ENCODE peak calls at places on chromosomes 3 and 15, in four cellular contexts. One of them, this sample, is unnamed.
A peak's percentile ranks its signal among the peaks of the same experiment; 100 is the strongest.

GRCh38 chr3:158696618-158697017 is 24.2 kb upstream of the LXN start:
- DNase-seq in IMR-90: peak; percentile 71
- DNase-seq in K562: no peak
- DNase-seq in H1: no peak
- DNase-seq in this sample: no peak

GRCh38 chr15:59283717-59284336 is 77.2 kb downstream of the LDHAL6B start:
- DNase-seq in H1: peak; percentile 49
- DNase-seq in IMR-90: no peak
- DNase-seq in K562: no peak
- DNase-seq in this sample: no peak

GRCh38 chr3:67048716-67049076 is 50.6 kb downstream of the KBTBD8 start:
- DNase-seq in IMR-90: no peak
- DNase-seq in K562: no peak
- DNase-seq in H1: no peak
- DNase-seq in this sample: peak; percentile 35

GRCh38 chr15:31248263-31248662 is 78.4 kb upstream of the KLF13 start:
- DNase-seq in K562: no peak
- DNase-seq in H1: no peak
- DNase-seq in IMR-90: no peak
- DNase-seq in this sample: no peak

GRCh38 chr15:44811347-44811746 is 75.0 kb downstream of the TRIM69 start:
- DNase-seq in IMR-90: no peak
- DNase-seq in H1: no peak
- DNase-seq in K562: peak; percentile 44
- DNase-seq in this sample: no peak

GRCh38 chr3:32226875-32227500 is 11.5 kb upstream of the CMTM8 start:
- DNase-seq in H1: no peak
- DNase-seq in K562: no peak
- DNase-seq in IMR-90: peak; percentile 30
- DNase-seq in this sample: no peak

GRCh38 chr3:29466442-29466841 is 185.6 kb downstream of the RBMS3 start:
- DNase-seq in K562: no peak
- DNase-seq in IMR-90: no peak
- DNase-seq in H1: no peak
- DNase-seq in this sample: no peak

GRCh38 chr3:60384352-60384751 is 866.9 kb downstream of the FHIT start:
- DNase-seq in H1: no peak
- DNase-seq in K562: no peak
- DNase-seq in IMR-90: peak; percentile 46
- DNase-seq in this sample: no peak

GRCh38 chr3:45137656-45138181 is 8.5 kb downstream of the CDCP1 start:
- DNase-seq in IMR-90: no peak
- DNase-seq in H1: no peak
- DNase-seq in K562: peak; percentile 93
- DNase-seq in this sample: no peak

GRCh38 chr15:17026633-17027032 is 3515.0 kb downstream of the GOLGA6L6 start:
- DNase-seq in K562: no peak
- DNase-seq in H1: no peak
- DNase-seq in IMR-90: no peak
- DNase-seq in this sample: no peak

GRCh38 chr3:189262746-189263145 is 91.0 kb downstream of the TPRG1 start:
- DNase-seq in IMR-90: no peak
- DNase-seq in K562: no peak
- DNase-seq in H1: no peak
- DNase-seq in this sample: no peak

GRCh38 chr3:11060500-11061251 is 68.1 kb downstream of the SLC6A1 start:
- DNase-seq in IMR-90: peak; percentile 50
- DNase-seq in H1: no peak
- DNase-seq in K562: peak; percentile 53
- DNase-seq in this sample: no peak

GRCh38 chr3:32392530-32393302 is 1.1 kb downstream of the CMTM7 start:
- DNase-seq in K562: no peak
- DNase-seq in IMR-90: peak; percentile 77
- DNase-seq in H1: no peak
- DNase-seq in this sample: no peak

GRCh38 chr3:132870596-132870995 is 148.4 kb upstream of the NPHP3 start:
- DNase-seq in H1: no peak
- DNase-seq in K562: no peak
- DNase-seq in IMR-90: no peak
- DNase-seq in this sample: no peak

GRCh38 chr15:31487811-31488436 is 161.3 kb downstream of the KLF13 start:
- DNase-seq in H1: no peak
- DNase-seq in IMR-90: peak; percentile 43
- DNase-seq in K562: no peak
- DNase-seq in this sample: peak; percentile 61

GRCh38 chr3:151724846-151725562 is 8.7 kb upstream of the AADACL2 start:
- DNase-seq in H1: no peak
- DNase-seq in K562: no peak
- DNase-seq in IMR-90: peak; percentile 42
- DNase-seq in this sample: no peak

GRCh38 chr3:153129426-153129825 is 32.6 kb upstream of the RAP2B start:
- DNase-seq in H1: no peak
- DNase-seq in K562: no peak
- DNase-seq in IMR-90: no peak
- DNase-seq in this sample: no peak

GRCh38 chr3:135891121-135891520 is 74.4 kb upstream of the PPP2R3A start:
- DNase-seq in K562: no peak
- DNase-seq in IMR-90: no peak
- DNase-seq in H1: no peak
- DNase-seq in this sample: no peak

GRCh38 chr3:64295594-64295993 is 70.3 kb upstream of the PRICKLE2 start:
- DNase-seq in IMR-90: peak; percentile 94
- DNase-seq in K562: no peak
- DNase-seq in H1: no peak
- DNase-seq in this sample: no peak

GRCh38 chr3:25843332-25843731 is 53.4 kb downstream of the OXSM start:
- DNase-seq in IMR-90: peak; percentile 25
- DNase-seq in H1: no peak
- DNase-seq in K562: no peak
- DNase-seq in this sample: no peak

GRCh38 chr15:57890351-57890750 is 175.2 kb downstream of the ALDH1A2 start:
- DNase-seq in IMR-90: peak; percentile 35
- DNase-seq in H1: no peak
- DNase-seq in K562: no peak
- DNase-seq in this sample: no peak

GRCh38 chr3:51621091-51621892 is 49.8 kb upstream of the TEX264 start:
- DNase-seq in IMR-90: peak; percentile 18
- DNase-seq in K562: no peak
- DNase-seq in H1: no peak
- DNase-seq in this sample: no peak

GRCh38 chr15:32936283-32936918 is 218.6 kb downstream of the GREM1 start:
- DNase-seq in H1: no peak
- DNase-seq in K562: peak; percentile 9
- DNase-seq in IMR-90: peak; percentile 37
- DNase-seq in this sample: no peak

GRCh38 chr15:57570994-57571393 is 20.7 kb upstream of the MYZAP start:
- DNase-seq in K562: no peak
- DNase-seq in H1: no peak
- DNase-seq in IMR-90: peak; percentile 21
- DNase-seq in this sample: no peak

GRCh38 chr3:24101676-24102168 is 156.6 kb downstream of the NR1D2 start:
- DNase-seq in H1: no peak
- DNase-seq in IMR-90: no peak
- DNase-seq in K562: no peak
- DNase-seq in this sample: no peak

GRCh38 chr3:89266074-89266473 is 158.7 kb downstream of the EPHA3 start:
- DNase-seq in IMR-90: no peak
- DNase-seq in H1: no peak
- DNase-seq in K562: no peak
- DNase-seq in this sample: no peak

GRCh38 chr15:35174948-35175347 is 89.9 kb upstream of the NANOGP8 start:
- DNase-seq in IMR-90: no peak
- DNase-seq in H1: no peak
- DNase-seq in K562: no peak
- DNase-seq in this sample: no peak
- H3K27me3 ChIP-seq in IMR-90: no peaks in the 10 kb centered on the region
- H3K27me3 ChIP-seq in H1: no peaks in the 10 kb centered on the region
- H3K27me3 ChIP-seq in K562: no peaks in the 10 kb centered on the region
- H3K27me3 ChIP-seq in this sample: no peaks in the 10 kb centered on the region

GRCh38 chr15:70014860-70015490 is 82.7 kb downstream of the TLE3 start:
- DNase-seq in IMR-90: no peak
- DNase-seq in K562: no peak
- DNase-seq in H1: peak; percentile 51
- DNase-seq in this sample: peak; percentile 93
- TF ChIP-seq CHD1 in IMR-90: no peak
- TF ChIP-seq CHD1 in K562: no peak
- TF ChIP-seq CHD1 in H1: no peak
- TF ChIP-seq CHD1 in this sample: no peak

DNA sequence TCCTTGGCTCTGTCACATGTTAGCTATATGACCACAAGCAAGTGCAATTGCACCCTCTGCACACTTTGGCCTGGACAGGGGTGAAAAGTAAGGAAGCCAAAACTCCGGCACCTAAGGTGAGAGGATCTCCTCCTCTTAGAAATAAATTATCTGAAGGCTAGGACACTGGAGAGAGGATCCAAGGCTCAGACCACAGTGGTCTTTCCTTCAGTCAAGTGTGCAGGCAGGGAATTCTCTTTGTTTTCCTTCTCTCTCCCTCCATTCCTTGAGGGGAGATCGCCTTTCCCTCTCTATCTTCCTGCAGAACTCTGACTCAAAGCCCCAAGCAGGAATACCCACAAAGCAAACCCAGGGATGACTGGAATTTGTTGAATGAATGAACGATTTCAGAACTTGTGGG is 3.1 kb upstream of the MEGF11 start:
- DNase-seq in H1: no peak
- DNase-seq in IMR-90: no peak
- DNase-seq in K562: no peak
- DNase-seq in this sample: no peak
- H3K27me3 ChIP-seq in H1: peaks cover 47% of the 10 kb centered on the region
- H3K27me3 ChIP-seq in IMR-90: peaks cover 75% of the 10 kb centered on the region
- H3K27me3 ChIP-seq in K562: peaks cover 62% of the 10 kb centered on the region
- H3K27me3 ChIP-seq in this sample: peaks cover 31% of the 10 kb centered on the region

DNA sequence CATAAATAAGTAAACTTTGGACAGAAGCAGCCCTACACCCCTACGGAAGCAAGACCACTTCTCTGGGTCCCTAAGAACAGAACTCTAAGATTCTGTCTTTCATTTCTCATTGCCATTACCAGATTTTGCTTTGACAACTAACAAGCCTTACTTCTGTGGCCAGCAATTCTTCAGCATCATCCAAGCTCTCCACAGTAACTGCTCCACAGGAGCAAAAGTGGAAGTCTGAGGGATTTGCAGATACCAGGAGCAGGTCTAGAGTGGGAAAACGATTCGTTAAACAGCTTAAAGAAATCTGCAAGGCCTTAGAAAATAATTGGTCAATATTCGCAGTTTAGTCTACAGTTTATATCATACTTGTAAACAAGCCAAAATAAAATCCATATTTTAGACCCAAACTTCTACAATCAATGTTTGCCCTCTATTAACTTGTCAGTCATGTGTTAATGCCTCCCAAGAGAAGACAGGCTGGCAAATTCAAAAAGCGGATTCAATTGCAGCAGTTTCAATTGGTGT is 24.1 kb downstream of the MYH15 start:
- DNase-seq in H1: no peak
- DNase-seq in K562: no peak
- DNase-seq in IMR-90: no peak
- DNase-seq in this sample: no peak
- TF ChIP-seq CHD1 in H1: no peak
- TF ChIP-seq CHD1 in K562: no peak
- TF ChIP-seq CHD1 in IMR-90: no peak
- TF ChIP-seq CHD1 in this sample: no peak

DNA sequence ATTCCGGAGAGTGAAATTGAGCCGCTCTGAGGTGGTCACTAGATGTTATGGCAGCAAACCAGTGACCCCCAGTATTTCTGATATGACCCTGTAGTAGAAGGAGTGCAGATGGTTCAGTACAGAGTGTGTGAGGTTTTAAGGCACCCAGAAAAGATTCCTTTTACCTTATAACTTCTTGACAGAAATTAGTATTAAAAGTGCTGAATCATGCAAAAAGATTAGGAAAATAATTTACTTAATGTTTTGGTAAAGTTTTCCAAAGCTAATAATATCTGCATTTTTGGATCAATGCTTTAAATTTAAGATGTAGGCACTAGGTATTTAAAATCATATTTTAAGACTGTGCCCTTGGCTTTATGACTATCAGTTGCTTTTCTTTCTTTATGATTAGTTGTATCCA is 241.8 kb upstream of the TOPAZ1 start:
- DNase-seq in IMR-90: no peak
- DNase-seq in H1: no peak
- DNase-seq in K562: no peak
- DNase-seq in this sample: no peak
- H3K27me3 ChIP-seq in IMR-90: peaks cover 61% of the 10 kb centered on the region
- H3K27me3 ChIP-seq in H1: peaks cover 50% of the 10 kb centered on the region
- H3K27me3 ChIP-seq in K562: peaks cover 47% of the 10 kb centered on the region
- H3K27me3 ChIP-seq in this sample: peaks cover 16% of the 10 kb centered on the region

GRCh38 chr15:37041836-37042235 is 58.5 kb downstream of the MEIS2 start:
- DNase-seq in H1: no peak
- DNase-seq in K562: no peak
- DNase-seq in IMR-90: no peak
- DNase-seq in this sample: no peak

GRCh38 chr15:37050345-37050744 is 50.0 kb downstream of the MEIS2 start:
- DNase-seq in H1: no peak
- DNase-seq in IMR-90: no peak
- DNase-seq in K562: no peak
- DNase-seq in this sample: no peak

GRCh38 chr15:37045241-37045640 is 55.1 kb downstream of the MEIS2 start:
- DNase-seq in IMR-90: no peak
- DNase-seq in H1: no peak
- DNase-seq in K562: no peak
- DNase-seq in this sample: no peak

GRCh38 chr15:37045859-37046318 is 54.5 kb downstream of the MEIS2 start:
- DNase-seq in H1: peak; percentile 50
- DNase-seq in K562: no peak
- DNase-seq in IMR-90: no peak
- DNase-seq in this sample: no peak

GRCh38 chr15:37046876-37047614 is 53.3 kb downstream of the MEIS2 start:
- DNase-seq in K562: no peak
- DNase-seq in H1: no peak
- DNase-seq in IMR-90: peak; percentile 70
- DNase-seq in this sample: no peak
- TF ChIP-seq CHD1 in K562: no peak
- TF ChIP-seq CHD1 in H1: no peak
- TF ChIP-seq CHD1 in IMR-90: no peak
- TF ChIP-seq CHD1 in this sample: no peak

DNA sequence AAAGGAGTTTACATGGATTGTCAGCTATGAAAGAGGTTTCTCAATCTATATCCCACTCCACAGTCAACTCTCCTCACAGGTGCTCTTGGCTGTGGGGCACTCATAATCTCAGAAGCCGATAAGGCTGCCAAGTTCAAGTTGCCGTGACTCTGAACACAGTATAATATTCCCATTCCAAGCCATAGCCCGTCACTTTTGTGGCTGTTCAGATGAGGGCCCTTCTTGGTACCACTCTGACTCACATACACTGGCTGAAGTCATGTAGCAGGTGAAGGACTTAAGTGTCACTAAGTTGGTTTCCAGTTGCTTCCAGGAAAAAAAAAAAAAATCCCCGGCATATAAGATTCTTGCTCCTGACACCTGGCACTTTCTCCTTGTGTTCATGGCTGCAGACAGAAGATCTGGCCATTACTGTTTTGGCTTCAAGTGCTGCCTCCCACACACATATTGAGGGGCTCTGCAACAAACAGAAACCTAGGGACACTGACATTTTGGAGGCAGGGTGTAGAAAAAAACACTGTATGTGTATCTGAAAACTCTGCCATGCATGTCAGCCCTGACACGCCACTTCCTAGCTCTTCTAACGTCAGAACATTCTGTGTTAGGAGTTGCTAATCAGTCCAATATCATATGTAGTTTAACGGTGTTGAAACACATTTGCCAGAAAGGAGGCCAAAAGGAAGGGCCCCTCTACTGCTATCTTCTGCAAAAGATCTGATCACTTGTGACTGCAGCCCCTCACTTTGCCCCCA is 170.2 kb upstream of the ICE2 start:
- DNase-seq in IMR-90: no peak
- DNase-seq in K562: no peak
- DNase-seq in H1: no peak
- DNase-seq in this sample: no peak
- H3K27me3 ChIP-seq in IMR-90: peaks cover 17% of the 10 kb centered on the region
- H3K27me3 ChIP-seq in K562: peaks cover 12% of the 10 kb centered on the region
- H3K27me3 ChIP-seq in H1: no peaks in the 10 kb centered on the region
- H3K27me3 ChIP-seq in this sample: no peaks in the 10 kb centered on the region